ENCODE peak calls at places on chromosomes 3 and 15, in five cellular contexts. E is IMR-90, M is tibial artery, Z is AG09309, T is tibial nerve. I is an unnamed sample.

GRCh38 chr3:195703776-195704175 is 17.0 kb upstream of the MUC20 start:
- DNase-seq in E (no peak), M (no peak), Z (no peak), T (no peak), I (no peak)

GRCh38 chr3:79125313-79125984 is 642.3 kb downstream of the ROBO1 start:
- DNase-seq in E (no peak), M (no peak), Z (no peak), T (no peak), I (no peak)

GRCh38 chr3:18809640-18810305 is 338.5 kb upstream of the KCNH8 start:
- DNase-seq in E (no peak), M (no peak), Z (no peak), T (no peak), I (no peak)

GRCh38 chr3:194472290-194472920 is 14.4 kb downstream of the ATP13A3 start:
- DNase-seq in E (peak; percentile 82), M (no peak), Z (no peak), T (no peak), I (no peak)

GRCh38 chr15:100715571-100716455 is 113.4 kb downstream of the ASB7 start:
- DNase-seq in E (no peak), M (no peak), Z (no peak), T (no peak), I (no peak)

GRCh38 chr15:99016680-99017321 is 9.2 kb upstream of the PGPEP1L start:
- DNase-seq in E (peak; percentile 66), M (no peak), Z (peak; percentile 51), T (no peak), I (no peak)

GRCh38 chr15:99546436-99547100 is 19.2 kb upstream of the MEF2A start:
- DNase-seq in E (no peak), M (no peak), Z (no peak), T (no peak), I (no peak)

GRCh38 chr3:132626955-132627354 is 29.9 kb downstream of the ACKR4 start:
- DNase-seq in E (no peak), M (no peak), Z (no peak), T (no peak), I (no peak)

GRCh38 chr3:150779402-150779858 is 16.5 kb upstream of the SIAH2 start:
- DNase-seq in E (no peak), M (no peak), Z (no peak), T (no peak), I (no peak)

GRCh38 chr3:189967254-189967865 is 153.3 kb downstream of the P3H2 start:
- DNase-seq in E (peak; percentile 65), M (no peak), Z (no peak), T (no peak), I (no peak)

GRCh38 chr3:39104961-39105686 is 2.3 kb downstream of the GORASP1 start:
- DNase-seq in E (no peak), M (no peak), Z (no peak), T (no peak), I (no peak)

GRCh38 chr3:140176526-140176925 is 241.5 kb downstream of the CLSTN2 start:
- DNase-seq in E (no peak), M (no peak), Z (peak; percentile 23), T (no peak), I (peak; percentile 43)

DNA sequence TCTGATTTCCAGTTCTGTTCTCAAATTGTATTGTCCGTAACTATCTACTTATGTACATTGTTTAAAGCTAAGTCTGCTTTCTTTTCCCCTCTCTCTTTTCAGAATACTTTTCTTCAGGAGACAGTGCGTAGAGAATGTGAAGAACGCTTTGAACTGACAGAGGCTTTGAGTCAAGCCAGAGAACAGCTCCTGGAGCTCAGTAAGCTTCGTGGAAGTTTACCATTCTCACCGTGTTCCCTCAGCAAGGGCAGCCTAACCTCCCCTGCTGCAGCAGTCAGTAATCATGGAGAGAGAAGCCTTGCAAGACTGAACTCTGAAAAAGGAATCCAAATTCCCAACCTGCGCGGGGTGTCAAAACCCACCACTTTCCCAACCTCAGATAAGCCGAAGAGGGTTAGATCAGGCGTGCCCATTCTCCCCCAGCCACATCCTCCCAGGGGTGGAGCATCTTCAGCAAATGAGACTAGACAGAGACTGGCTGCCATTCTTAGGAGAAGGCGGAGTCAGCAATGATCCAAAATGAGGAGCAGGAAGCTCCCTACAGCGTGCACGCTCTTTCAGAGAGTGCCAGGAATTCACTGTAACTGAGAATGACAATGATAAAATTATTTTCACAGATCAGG is 114.6 kb downstream of the CCNL1 start:
- DNase-seq in E (no peak), M (no peak), Z (no peak), T (no peak), I (no peak)
- H3K4me3 ChIP-seq in E (no peak overlapping the region), M (no peak overlapping the region), Z (no peak overlapping the region), T (no peak overlapping the region), I (no peak overlapping the region)

GRCh38 chr15:29969587-29970401 is 113.0 kb upstream of the GOLGA8J start:
- DNase-seq in E (no peak), M (no peak), Z (no peak), T (no peak), I (no peak)
- TF ChIP-seq CTCF in E (no peak), M (no peak), Z (no peak), T (no peak), I (no peak)

GRCh38 chr15:79282371-79283251 is at the start of gene ANKRD34C:
- DNase-seq in E (no peak), M (no peak), Z (no peak), T (no peak), I (no peak)
- H3K4me3 ChIP-seq in E (no peak within 1 kb of the TSS), M (no peak within 1 kb of the TSS), Z (no peak within 1 kb of the TSS), T (no peak within 1 kb of the TSS), I (no peak within 1 kb of the TSS)

GRCh38 chr3:59052803-59053411 is 3.1 kb upstream of the CFAP20DC start:
- DNase-seq in E (peak; percentile 47), M (no peak), Z (no peak), T (no peak), I (no peak)
- TF ChIP-seq CTCF in E (peak; percentile 55), M (peak; percentile 20), Z (peak; percentile 77), T (no peak), I (peak; percentile 81)

GRCh38 chr3:181723568-181724431 is 12.1 kb downstream of the SOX2 start:
- DNase-seq in E (no peak), M (no peak), Z (no peak), T (no peak), I (no peak)
- H3K4me3 ChIP-seq in E (no peak overlapping the region), M (no peak overlapping the region), Z (no peak overlapping the region), T (no peak overlapping the region), I (no peak overlapping the region)

GRCh38 chr3:106001923-106002322 is 133.1 kb upstream of the CBLB start:
- DNase-seq in E (no peak), M (no peak), Z (no peak), T (no peak), I (no peak)

GRCh38 chr3:106006571-106006970 is 137.8 kb upstream of the CBLB start:
- DNase-seq in E (no peak), M (no peak), Z (no peak), T (no peak), I (no peak)

GRCh38 chr3:106004841-106005240 is 136.0 kb upstream of the CBLB start:
- DNase-seq in E (no peak), M (no peak), Z (no peak), T (no peak), I (no peak)

GRCh38 chr3:106006001-106006400 is 137.2 kb upstream of the CBLB start:
- DNase-seq in E (peak; percentile 87), M (no peak), Z (peak; percentile 84), T (no peak), I (peak; percentile 43)

DNA sequence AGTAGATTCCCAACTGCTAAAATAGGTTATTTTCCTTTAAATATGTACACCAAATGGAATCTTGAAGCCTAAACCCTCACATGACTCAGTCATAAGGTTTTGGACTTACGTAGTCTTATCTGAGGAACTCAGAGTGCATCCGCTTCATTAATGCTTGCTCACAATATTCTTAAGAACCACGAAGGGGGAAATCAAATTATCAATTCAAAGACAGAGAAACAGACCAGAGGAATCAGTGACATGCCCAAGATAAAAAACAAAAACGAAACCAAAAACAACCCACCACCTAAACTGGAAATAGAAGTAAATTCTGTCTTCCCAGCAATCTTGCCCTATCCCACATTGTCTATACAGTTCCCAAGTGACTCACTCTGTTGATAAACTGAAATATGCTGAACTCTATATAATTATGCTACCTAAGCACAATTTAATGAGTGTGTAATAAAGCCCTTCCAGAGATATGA is 135.4 kb upstream of the CBLB start:
- DNase-seq in E (peak; percentile 91), M (no peak), Z (no peak), T (no peak), I (no peak)
- TF ChIP-seq CTCF in E (no peak), M (no peak), Z (no peak), T (no peak), I (no peak)

DNA sequence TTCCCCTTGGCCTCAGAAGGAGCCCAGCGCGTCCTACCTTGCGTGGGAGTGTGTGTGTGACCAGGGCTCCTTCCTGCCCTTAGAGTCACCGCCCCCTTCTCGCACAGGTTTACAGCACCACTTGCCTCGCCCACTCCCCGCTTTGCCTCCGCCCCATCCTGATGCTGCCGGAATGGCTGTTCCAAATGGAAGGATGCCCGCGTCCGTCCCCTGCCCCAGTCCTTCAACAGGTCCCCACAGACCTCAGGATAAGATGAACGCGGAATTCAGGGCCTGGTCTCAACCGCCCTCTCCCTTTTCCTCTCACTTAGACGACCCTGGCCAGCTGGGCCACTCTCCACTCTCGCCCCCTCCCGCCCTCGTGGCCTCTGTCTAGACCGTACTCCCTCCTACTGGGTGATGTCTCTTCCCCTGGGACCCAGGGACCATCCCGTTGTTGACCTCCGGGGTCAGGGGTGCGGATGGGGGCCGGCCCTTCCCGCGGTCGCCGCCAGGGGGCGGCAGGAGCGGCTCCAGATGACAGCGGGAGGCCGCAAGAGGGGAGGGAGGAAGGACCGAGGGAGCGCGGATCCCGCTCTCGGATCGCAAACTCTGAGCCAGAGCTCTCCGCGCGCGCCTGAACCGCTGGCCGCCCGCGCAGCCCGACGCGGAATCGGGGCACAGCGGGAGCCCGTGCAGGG is at the start of gene THSD4:
- DNase-seq in E (peak; percentile 72), M (peak; percentile 52), Z (no peak), T (peak; percentile 25), I (no peak)
- H3K4me3 ChIP-seq in E (peak within 1 kb of the TSS; percentile 96), M (peak within 1 kb of the TSS; percentile 70), Z (peak within 1 kb of the TSS; percentile 67), T (peak within 1 kb of the TSS; percentile 27), I (peak within 1 kb of the TSS; percentile 79)

DNA sequence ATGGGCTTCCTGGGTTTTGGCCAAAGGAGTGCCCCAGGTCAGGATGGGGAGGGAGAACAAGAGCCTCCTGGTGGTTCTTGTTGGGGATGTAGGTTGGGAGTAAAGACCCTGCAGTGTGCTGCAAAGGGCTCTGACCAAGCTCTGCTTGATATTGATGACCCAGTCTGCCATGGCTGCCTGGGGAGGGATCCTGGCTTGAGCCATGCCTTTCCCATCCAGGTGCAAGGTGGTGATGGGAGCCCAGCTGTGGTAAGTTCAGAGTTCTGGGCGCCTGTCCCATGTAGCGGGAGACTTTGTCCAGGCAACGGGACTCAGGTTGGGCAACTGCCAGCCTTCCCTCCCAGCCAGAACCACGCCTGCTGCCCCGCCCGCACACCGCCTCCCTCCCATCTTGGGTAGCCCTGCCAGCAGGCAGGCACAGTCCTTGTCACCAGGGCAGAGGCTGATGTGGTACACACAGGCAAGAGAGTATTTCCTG is 2.6 kb downstream of the GNAI2 start:
- DNase-seq in E (no peak), M (peak; percentile 85), Z (no peak), T (peak; percentile 74), I (no peak)
- TF ChIP-seq CTCF in E (no peak), M (no peak), Z (no peak), T (no peak), I (peak; percentile 12)

I was measured in epithelial cell of proximal tubule.